ENCODE peak calls at places on chromosomes 13 and 19, in six cellular contexts. F, K, W, X, V and P are unnamed samples.

GRCh38 chr19:35247526-35248309 is 1.1 kb upstream of the LSR start:
- DNase-seq in F (peak), K (no peak), W (peak), X (peak), V (no peak), P (no peak)

GRCh38 chr13:105345116-105345515 is 1190.3 kb downstream of the EFNB2 start:
- DNase-seq in F (no peak), K (no peak), W (no peak), X (no peak), V (no peak), P (no peak)

GRCh38 chr13:113546571-113547247 is 37.8 kb upstream of the TFDP1 start:
- DNase-seq in F (peak), K (no peak), W (no peak), X (no peak), V (no peak), P (peak)

GRCh38 chr13:93775507-93776108 is 549.0 kb downstream of the GPC6 start:
- DNase-seq in F (no peak), K (peak), W (no peak), X (no peak), V (peak), P (peak)

GRCh38 chr13:40589285-40590109 is 76.9 kb downstream of the FOXO1 start:
- DNase-seq in F (peak), K (peak), W (no peak), X (no peak), V (peak), P (peak)

GRCh38 chr13:65724261-65724660 is 1505.9 kb downstream of the PCDH9 start:
- DNase-seq in F (no peak), K (peak), W (no peak), X (no peak), V (peak), P (peak)

GRCh38 chr19:35869327-35870123 is 1.2 kb downstream of the APLP1 start:
- DNase-seq in F (peak), K (peak), W (peak), X (peak), V (peak), P (peak)

GRCh38 chr13:33893559-33893958 is 75.6 kb downstream of the RFC3 start:
- DNase-seq in F (no peak), K (no peak), W (no peak), X (no peak), V (no peak), P (no peak)

GRCh38 chr19:48413879-48414623 is 20.6 kb downstream of the GRIN2D start:
- DNase-seq in F (no peak), K (no peak), W (no peak), X (no peak), V (peak), P (no peak)

GRCh38 chr19:55447421-55448174 is 4.5 kb upstream of the SHISA7 start:
- DNase-seq in F (no peak), K (peak), W (no peak), X (no peak), V (no peak), P (no peak)

GRCh38 chr13:110333837-110334236 is 26.8 kb downstream of the COL4A2 start:
- DNase-seq in F (no peak), K (no peak), W (no peak), X (no peak), V (no peak), P (no peak)

GRCh38 chr13:24717217-24717616 is 37.0 kb downstream of the ATP12A start:
- DNase-seq in F (no peak), K (no peak), W (no peak), X (no peak), V (no peak), P (no peak)

GRCh38 chr19:42441047-42441440 is 1.7 kb downstream of the CXCL17 start:
- DNase-seq in F (no peak), K (no peak), W (peak), X (no peak), V (no peak), P (no peak)

GRCh38 chr13:37870895-37871550 is 1.5 kb upstream of the TRPC4 start:
- DNase-seq in F (no peak), K (peak), W (no peak), X (no peak), V (peak), P (peak)

GRCh38 chr13:58437436-58437835 is 805.9 kb downstream of the PCDH17 start:
- DNase-seq in F (no peak), K (no peak), W (no peak), X (no peak), V (no peak), P (no peak)

GRCh38 chr13:40401911-40402776 is 264.3 kb downstream of the FOXO1 start:
- DNase-seq in F (peak), K (peak), W (peak), X (peak), V (peak), P (peak)

GRCh38 chr19:42117076-42117475 is 15.2 kb downstream of the POU2F2 start:
- DNase-seq in F (no peak), K (no peak), W (no peak), X (no peak), V (no peak), P (no peak)

GRCh38 chr13:87810920-87811344 is 139.8 kb downstream of the SLITRK5 start:
- DNase-seq in F (peak), K (no peak), W (no peak), X (peak), V (no peak), P (no peak)

GRCh38 chr13:109655206-109655600 is 131.2 kb downstream of the IRS2 start:
- DNase-seq in F (no peak), K (peak), W (no peak), X (no peak), V (no peak), P (no peak)

GRCh38 chr19:49442354-49442753 is 1.0 kb upstream of the SLC17A7 start:
- DNase-seq in F (peak), K (no peak), W (no peak), X (no peak), V (no peak), P (no peak)

GRCh38 chr13:77554079-77554478 is 18.6 kb downstream of the SCEL start:
- DNase-seq in F (no peak), K (no peak), W (no peak), X (no peak), V (no peak), P (no peak)

GRCh38 chr19:19552811-19553210 is 14.7 kb downstream of the CILP2 start:
- DNase-seq in F (no peak), K (peak), W (peak), X (peak), V (peak), P (peak)

GRCh38 chr13:23570099-23570926 is at the start of gene TNFRSF19:
- DNase-seq in F (peak), K (peak), W (no peak), X (no peak), V (peak), P (peak)

GRCh38 chr19:42421591-42422031 is 5.6 kb downstream of the LIPE start:
- DNase-seq in F (no peak), K (no peak), W (peak), X (no peak), V (no peak), P (no peak)

GRCh38 chr13:66994097-66994496 is 236.0 kb downstream of the PCDH9 start:
- DNase-seq in F (peak), K (peak), W (peak), X (peak), V (peak), P (peak)

GRCh38 chr13:68254151-68254550 is 1024.0 kb upstream of the PCDH9 start:
- DNase-seq in F (no peak), K (no peak), W (no peak), X (no peak), V (peak), P (no peak)

GRCh38 chr19:29878973-29879654 is 62.9 kb upstream of the URI1 start:
- DNase-seq in F (peak), K (peak), W (no peak), X (no peak), V (peak), P (peak)

GRCh38 chr19:3047307-3048189 is 14.7 kb downstream of the TLE5 start:
- DNase-seq in F (peak), K (peak), W (peak), X (peak), V (peak), P (peak)

GRCh38 chr13:100521912-100522490 is 66.6 kb downstream of the GGACT start:
- DNase-seq in F (no peak), K (no peak), W (no peak), X (no peak), V (no peak), P (no peak)

GRCh38 chr19:9308091-9308490 is 1.5 kb downstream of the ZNF699 start:
- DNase-seq in F (no peak), K (no peak), W (no peak), X (no peak), V (peak), P (no peak)
- H3K4me3 ChIP-seq in F (no peak), K (no peak), W (peak), X (no peak), V (peak), P (peak)

GRCh38 chr19:46015961-46016425 is 6.9 kb downstream of the PGLYRP1 start:
- DNase-seq in F (no peak), K (no peak), W (no peak), X (peak), V (no peak), P (no peak)

GRCh38 chr19:46017095-46017429 is 5.8 kb downstream of the PGLYRP1 start:
- DNase-seq in F (no peak), K (no peak), W (no peak), X (peak), V (no peak), P (no peak)

GRCh38 chr19:46014534-46014933 is 8.3 kb downstream of the PGLYRP1 start:
- DNase-seq in F (no peak), K (no peak), W (no peak), X (no peak), V (no peak), P (no peak)

GRCh38 chr19:46016426-46017094 is 6.3 kb downstream of the PGLYRP1 start:
- DNase-seq in F (peak), K (peak), W (peak), X (peak), V (peak), P (peak)

GRCh38 chr19:46015080-46015960 is 7.5 kb downstream of the PGLYRP1 start:
- DNase-seq in F (peak), K (peak), W (peak), X (peak), V (peak), P (no peak)
- H3K4me3 ChIP-seq in F (peak), K (peak), W (peak), X (no peak), V (peak), P (peak)

GRCh38 chr13:112444416-112445399 is 68.6 kb downstream of the SPACA7 start:
- DNase-seq in F (peak), K (no peak), W (peak), X (no peak), V (no peak), P (no peak)
- H3K4me3 ChIP-seq in F (no peak), K (no peak), W (no peak), X (no peak), V (no peak), P (no peak)

GRCh38 chr13:27034678-27035111 is 136.9 kb downstream of the USP12 start:
- DNase-seq in F (no peak), K (peak), W (no peak), X (no peak), V (no peak), P (no peak)
- H3K4me3 ChIP-seq in F (no peak), K (peak), W (no peak), X (no peak), V (no peak), P (peak)

GRCh38 chr19:4305659-4306058 is 1.3 kb downstream of the FSD1 start:
- DNase-seq in F (no peak), K (no peak), W (no peak), X (no peak), V (no peak), P (no peak)

GRCh38 chr19:4305253-4305612 is 835 bp downstream of the FSD1 start:
- DNase-seq in F (no peak), K (no peak), W (no peak), X (no peak), V (no peak), P (no peak)

GRCh38 chr19:4304509-4305252 is at the start of gene FSD1:
- DNase-seq in F (peak), K (peak), W (no peak), X (peak), V (peak), P (peak)

GRCh38 chr19:4302238-4302630 is at the start of gene TMIGD2:
- DNase-seq in F (no peak), K (no peak), W (no peak), X (no peak), V (no peak), P (no peak)

DNA sequence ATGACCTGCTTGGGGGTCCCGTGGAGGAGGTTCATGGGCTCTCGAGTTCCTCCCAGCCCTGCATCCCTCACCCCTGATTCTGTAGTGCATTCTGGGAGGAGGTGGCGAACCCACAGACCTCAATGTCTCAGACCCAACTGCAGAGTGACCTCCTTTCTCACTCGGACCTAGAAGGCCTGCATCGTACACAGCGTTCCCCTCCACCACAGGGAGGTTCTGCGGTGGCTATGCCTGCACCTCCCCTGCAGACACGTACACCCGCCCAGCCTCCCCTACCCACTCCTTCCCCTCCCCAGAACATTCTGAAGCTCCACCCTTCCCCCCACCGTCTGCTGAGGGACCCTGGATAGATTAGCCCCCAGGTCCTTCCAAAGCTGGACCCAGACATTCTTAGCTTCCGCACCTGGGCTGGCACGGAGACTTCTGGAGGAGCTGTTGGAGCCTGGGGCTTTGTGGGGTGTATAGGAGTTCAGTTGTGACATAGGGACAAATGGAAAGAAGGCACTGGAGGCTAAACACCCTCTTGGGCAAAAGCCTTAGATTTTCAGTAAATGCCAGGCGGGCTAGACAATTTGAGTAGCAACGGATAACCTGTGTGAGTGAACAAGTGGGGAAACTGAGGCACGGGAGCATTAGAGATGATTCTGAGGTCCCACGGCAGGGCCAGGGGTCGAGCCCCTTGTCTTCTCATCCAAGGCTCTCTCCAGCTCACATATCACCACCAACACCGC is 455 bp upstream of the FSD1 start:
- DNase-seq in F (no peak), K (no peak), W (no peak), X (no peak), V (no peak), P (no peak)
- H3K4me3 ChIP-seq in F (peak), K (peak), W (peak), X (no peak), V (no peak), P (peak)